ENCODE peak calls at places on chromosome 20, in five cellular contexts. One of them, this sample, is unnamed.

GRCh38 chr20:39876974-39877615 is 811.9 kb downstream of the MAFB start:
- DNase-seq in kidney: no peak
- DNase-seq in mammary epithelial cell: no peak
- DNase-seq in heart right ventricle: no peak
- DNase-seq in fibroblast of lung: no peak
- DNase-seq in this sample: no peak

GRCh38 chr20:25223179-25223661 is 24.7 kb upstream of the PYGB start:
- DNase-seq in kidney: peak; percentile 92
- DNase-seq in fibroblast of lung: peak; percentile 88
- DNase-seq in heart right ventricle: no peak
- DNase-seq in mammary epithelial cell: peak; percentile 99
- DNase-seq in this sample: no peak

GRCh38 chr20:6101346-6101745 is 21.5 kb downstream of the FERMT1 start:
- DNase-seq in heart right ventricle: no peak
- DNase-seq in mammary epithelial cell: peak; percentile 11
- DNase-seq in kidney: no peak
- DNase-seq in fibroblast of lung: no peak
- DNase-seq in this sample: no peak

GRCh38 chr20:57387945-57388351 is 3.2 kb upstream of the RBM38 start:
- DNase-seq in fibroblast of lung: no peak
- DNase-seq in kidney: peak; percentile 31
- DNase-seq in mammary epithelial cell: no peak
- DNase-seq in heart right ventricle: no peak
- DNase-seq in this sample: no peak

GRCh38 chr20:6886065-6886729 is 118.7 kb downstream of the BMP2 start:
- DNase-seq in kidney: no peak
- DNase-seq in mammary epithelial cell: no peak
- DNase-seq in fibroblast of lung: no peak
- DNase-seq in heart right ventricle: no peak
- DNase-seq in this sample: no peak

GRCh38 chr20:3990741-3991140 is 24.6 kb downstream of the RNF24 start:
- DNase-seq in kidney: no peak
- DNase-seq in fibroblast of lung: no peak
- DNase-seq in heart right ventricle: no peak
- DNase-seq in mammary epithelial cell: no peak
- DNase-seq in this sample: no peak

GRCh38 chr20:5642155-5642981 is 107.8 kb upstream of the SHLD1 start:
- DNase-seq in fibroblast of lung: peak; percentile 53
- DNase-seq in kidney: no peak
- DNase-seq in heart right ventricle: peak; percentile 25
- DNase-seq in mammary epithelial cell: peak; percentile 24
- DNase-seq in this sample: no peak

GRCh38 chr20:3175270-3175669 is 1.9 kb upstream of the LZTS3 start:
- DNase-seq in fibroblast of lung: no peak
- DNase-seq in mammary epithelial cell: no peak
- DNase-seq in kidney: no peak
- DNase-seq in heart right ventricle: no peak
- DNase-seq in this sample: no peak

GRCh38 chr20:6495907-6496306 is 271.6 kb upstream of the BMP2 start:
- DNase-seq in heart right ventricle: no peak
- DNase-seq in fibroblast of lung: no peak
- DNase-seq in mammary epithelial cell: no peak
- DNase-seq in kidney: no peak
- DNase-seq in this sample: no peak

GRCh38 chr20:13022401-13023170 is 13.8 kb downstream of the SPTLC3 start:
- DNase-seq in fibroblast of lung: peak; percentile 81
- DNase-seq in mammary epithelial cell: peak; percentile 52
- DNase-seq in heart right ventricle: no peak
- DNase-seq in kidney: no peak
- DNase-seq in this sample: no peak

GRCh38 chr20:35093245-35093884 is 758 bp upstream of the TRPC4AP start:
- DNase-seq in kidney: no peak
- DNase-seq in fibroblast of lung: peak; percentile 71
- DNase-seq in heart right ventricle: no peak
- DNase-seq in mammary epithelial cell: peak; percentile 71
- DNase-seq in this sample: no peak

GRCh38 chr20:47765715-47766594 is 19.3 kb downstream of the SULF2 start:
- DNase-seq in mammary epithelial cell: no peak
- DNase-seq in fibroblast of lung: no peak
- DNase-seq in heart right ventricle: no peak
- DNase-seq in kidney: no peak
- DNase-seq in this sample: no peak

GRCh38 chr20:38200646-38201045 is 35.6 kb upstream of the TGM2 start:
- DNase-seq in fibroblast of lung: no peak
- DNase-seq in kidney: no peak
- DNase-seq in heart right ventricle: no peak
- DNase-seq in mammary epithelial cell: no peak
- DNase-seq in this sample: no peak

GRCh38 chr20:8385247-8385646 is 253.2 kb downstream of the PLCB1 start:
- DNase-seq in mammary epithelial cell: no peak
- DNase-seq in heart right ventricle: peak; percentile 16
- DNase-seq in kidney: peak; percentile 72
- DNase-seq in fibroblast of lung: peak; percentile 62
- DNase-seq in this sample: peak; percentile 77

GRCh38 chr20:15792855-15793254 is 780.4 kb downstream of the KIF16B start:
- DNase-seq in mammary epithelial cell: no peak
- DNase-seq in kidney: no peak
- DNase-seq in heart right ventricle: no peak
- DNase-seq in fibroblast of lung: no peak
- DNase-seq in this sample: no peak

GRCh38 chr20:48455606-48456360 is 372.0 kb downstream of the PREX1 start:
- DNase-seq in mammary epithelial cell: peak; percentile 31
- DNase-seq in heart right ventricle: no peak
- DNase-seq in kidney: no peak
- DNase-seq in fibroblast of lung: no peak
- DNase-seq in this sample: no peak

GRCh38 chr20:4267242-4267641 is 251.9 kb upstream of the RNF24 start:
- DNase-seq in kidney: no peak
- DNase-seq in mammary epithelial cell: no peak
- DNase-seq in heart right ventricle: no peak
- DNase-seq in fibroblast of lung: no peak
- DNase-seq in this sample: no peak

GRCh38 chr20:31674895-31675827 is 37.4 kb downstream of the COX4I2 start:
- DNase-seq in heart right ventricle: peak; percentile 81
- DNase-seq in kidney: peak; percentile 82
- DNase-seq in fibroblast of lung: peak; percentile 75
- DNase-seq in mammary epithelial cell: peak; percentile 78
- DNase-seq in this sample: no peak

GRCh38 chr20:40757087-40757486 is 68.1 kb upstream of the MAFB start:
- DNase-seq in heart right ventricle: no peak
- DNase-seq in fibroblast of lung: no peak
- DNase-seq in mammary epithelial cell: peak; percentile 65
- DNase-seq in kidney: no peak
- DNase-seq in this sample: no peak

GRCh38 chr20:1388706-1389483 is 4.0 kb downstream of the FKBP1A start:
- DNase-seq in kidney: no peak
- DNase-seq in heart right ventricle: no peak
- DNase-seq in mammary epithelial cell: no peak
- DNase-seq in fibroblast of lung: no peak
- DNase-seq in this sample: no peak

GRCh38 chr20:25258463-25258805 is 10.5 kb downstream of the PYGB start:
- DNase-seq in mammary epithelial cell: no peak
- DNase-seq in kidney: no peak
- DNase-seq in fibroblast of lung: no peak
- DNase-seq in heart right ventricle: no peak
- DNase-seq in this sample: no peak

GRCh38 chr20:4220352-4220751 is 205.0 kb upstream of the RNF24 start:
- DNase-seq in mammary epithelial cell: no peak
- DNase-seq in heart right ventricle: no peak
- DNase-seq in fibroblast of lung: no peak
- DNase-seq in kidney: no peak
- DNase-seq in this sample: no peak

GRCh38 chr20:13009682-13010406 is 1.1 kb downstream of the SPTLC3 start:
- DNase-seq in heart right ventricle: peak; percentile 69
- DNase-seq in kidney: no peak
- DNase-seq in fibroblast of lung: peak; percentile 99
- DNase-seq in mammary epithelial cell: peak; percentile 85
- DNase-seq in this sample: peak; percentile 57

GRCh38 chr20:2918096-2919049 is 45.1 kb downstream of the PTPRA start:
- DNase-seq in fibroblast of lung: no peak
- DNase-seq in mammary epithelial cell: no peak
- DNase-seq in kidney: no peak
- DNase-seq in heart right ventricle: no peak
- DNase-seq in this sample: no peak

GRCh38 chr20:3248993-3249347 is 10.0 kb upstream of the SLC4A11 start:
- DNase-seq in fibroblast of lung: no peak
- DNase-seq in heart right ventricle: no peak
- DNase-seq in mammary epithelial cell: no peak
- DNase-seq in kidney: no peak
- DNase-seq in this sample: no peak

GRCh38 chr20:17878912-17879602 is 89.5 kb downstream of the SNX5 start:
- DNase-seq in heart right ventricle: no peak
- DNase-seq in fibroblast of lung: no peak
- DNase-seq in kidney: no peak
- DNase-seq in mammary epithelial cell: no peak
- DNase-seq in this sample: no peak

GRCh38 chr20:4787825-4788224 is 66.1 kb downstream of the PRND start:
- DNase-seq in mammary epithelial cell: no peak
- DNase-seq in kidney: no peak
- DNase-seq in heart right ventricle: no peak
- DNase-seq in fibroblast of lung: no peak
- DNase-seq in this sample: no peak

GRCh38 chr20:24587384-24588046 is 118.1 kb downstream of the SYNDIG1 start:
- DNase-seq in heart right ventricle: no peak
- DNase-seq in kidney: no peak
- DNase-seq in mammary epithelial cell: no peak
- DNase-seq in fibroblast of lung: peak; percentile 17
- DNase-seq in this sample: no peak

GRCh38 chr20:56554869-56555268 is 21.8 kb downstream of the FAM209B start:
- DNase-seq in heart right ventricle: peak; percentile 81
- DNase-seq in kidney: no peak
- DNase-seq in mammary epithelial cell: peak; percentile 95
- DNase-seq in fibroblast of lung: peak; percentile 95
- DNase-seq in this sample: no peak

GRCh38 chr20:36917240-36917639 is 34.3 kb downstream of the SAMHD1 start:
- DNase-seq in heart right ventricle: no peak
- DNase-seq in kidney: no peak
- DNase-seq in fibroblast of lung: no peak
- DNase-seq in mammary epithelial cell: no peak
- DNase-seq in this sample: no peak

GRCh38 chr20:652611-653109 is 340 bp downstream of the SRXN1 start:
- DNase-seq in heart right ventricle: peak; percentile 35
- DNase-seq in mammary epithelial cell: peak; percentile 25
- DNase-seq in fibroblast of lung: peak; percentile 47
- DNase-seq in kidney: no peak
- DNase-seq in this sample: peak; percentile 49

GRCh38 chr20:52242237-52243230 is 51.0 kb upstream of the ZFP64 start:
- DNase-seq in heart right ventricle: no peak
- DNase-seq in kidney: no peak
- DNase-seq in mammary epithelial cell: no peak
- DNase-seq in fibroblast of lung: peak; percentile 52
- DNase-seq in this sample: no peak

GRCh38 chr20:420721-421574 is 12.8 kb downstream of the RBCK1 start:
- DNase-seq in fibroblast of lung: no peak
- DNase-seq in heart right ventricle: no peak
- DNase-seq in mammary epithelial cell: no peak
- DNase-seq in kidney: no peak
- DNase-seq in this sample: peak; percentile 60

GRCh38 chr20:19549896-19550295 is 208.2 kb upstream of the RIN2 start:
- DNase-seq in heart right ventricle: no peak
- DNase-seq in mammary epithelial cell: no peak
- DNase-seq in kidney: no peak
- DNase-seq in fibroblast of lung: no peak
- DNase-seq in this sample: no peak

GRCh38 chr20:19552144-19552895 is 205.7 kb upstream of the RIN2 start:
- DNase-seq in heart right ventricle: peak; percentile 8
- DNase-seq in kidney: peak; percentile 80
- DNase-seq in mammary epithelial cell: peak; percentile 21
- DNase-seq in fibroblast of lung: no peak
- DNase-seq in this sample: peak; percentile 22

DNA sequence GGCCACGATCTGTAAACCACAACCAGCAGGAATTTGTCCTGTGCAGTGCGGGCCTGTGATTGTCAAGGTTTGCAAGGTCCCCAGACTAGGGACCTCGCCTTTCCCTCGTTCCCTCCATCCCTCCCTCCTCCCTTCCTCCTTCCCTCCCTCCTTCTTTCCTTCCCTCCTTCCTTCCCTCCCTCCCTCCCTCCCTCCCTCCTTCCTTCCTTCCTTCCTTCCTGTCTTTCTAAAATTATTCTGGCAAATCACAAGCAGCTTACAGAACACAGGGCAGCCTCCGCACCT is 205.2 kb upstream of the RIN2 start:
- DNase-seq in mammary epithelial cell: no peak
- DNase-seq in fibroblast of lung: no peak
- DNase-seq in heart right ventricle: no peak
- DNase-seq in kidney: no peak
- DNase-seq in this sample: no peak
- H3K4me3 ChIP-seq in mammary epithelial cell: no peak overlapping the region
- H3K4me3 ChIP-seq in fibroblast of lung: no peak overlapping the region
- H3K4me3 ChIP-seq in heart right ventricle: no peak overlapping the region
- H3K4me3 ChIP-seq in kidney: no peak overlapping the region
- H3K4me3 ChIP-seq in this sample: no peak overlapping the region

DNA sequence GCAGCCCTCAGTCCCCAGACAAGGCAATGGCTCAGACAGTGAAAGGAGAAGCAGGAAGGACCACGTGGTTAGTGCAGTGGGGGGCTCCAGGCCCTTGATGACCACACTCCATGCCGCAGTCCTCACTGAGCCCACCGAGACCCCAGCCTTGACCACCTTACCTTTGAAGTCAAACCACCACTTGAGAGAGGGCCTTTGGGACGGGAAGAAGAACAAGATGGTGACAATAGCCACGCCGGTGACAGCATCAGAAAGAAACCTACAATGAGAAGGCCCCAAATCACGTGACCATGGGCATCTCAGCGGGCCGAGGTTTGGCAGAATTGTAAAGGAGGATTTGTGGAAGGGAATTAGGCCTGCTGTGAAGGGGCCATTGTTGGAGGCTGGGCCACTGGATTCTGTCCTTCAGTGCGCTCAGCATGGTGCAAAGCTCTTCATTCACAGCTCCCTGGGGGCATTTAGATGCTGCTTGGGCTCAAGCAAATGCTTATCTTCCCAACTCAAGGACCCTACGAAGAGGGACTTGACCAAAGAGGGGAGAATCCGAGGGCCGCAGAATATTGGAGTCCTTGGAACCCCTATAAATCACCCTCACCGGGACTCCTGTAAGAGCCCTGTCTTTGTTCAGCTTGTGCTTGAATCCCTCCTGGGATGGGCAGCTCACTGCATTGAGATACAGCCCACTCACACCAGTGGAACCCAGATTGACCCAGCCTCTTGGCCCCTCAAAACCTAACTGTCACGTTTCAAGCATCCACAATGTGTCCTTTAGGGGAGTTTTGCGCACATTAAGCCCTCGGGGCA is 33.2 kb upstream of the OCSTAMP start:
- DNase-seq in mammary epithelial cell: no peak
- DNase-seq in kidney: no peak
- DNase-seq in heart right ventricle: no peak
- DNase-seq in fibroblast of lung: no peak
- DNase-seq in this sample: no peak
- H3K27ac ChIP-seq in mammary epithelial cell: no peak overlapping the region
- H3K27ac ChIP-seq in kidney: no peak overlapping the region
- H3K27ac ChIP-seq in heart right ventricle: no peak overlapping the region
- H3K27ac ChIP-seq in fibroblast of lung: no peak overlapping the region
- H3K27ac ChIP-seq in this sample: no peak overlapping the region

GRCh38 chr20:62806383-62807050 is 1.9 kb downstream of the OGFR start:
- DNase-seq in mammary epithelial cell: no peak
- DNase-seq in kidney: no peak
- DNase-seq in heart right ventricle: no peak
- DNase-seq in fibroblast of lung: no peak
- DNase-seq in this sample: no peak
- H3K4me3 ChIP-seq in mammary epithelial cell: peak overlapping the region; percentile 95
- H3K4me3 ChIP-seq in kidney: peak overlapping the region; percentile 67
- H3K4me3 ChIP-seq in heart right ventricle: no peak overlapping the region
- H3K4me3 ChIP-seq in fibroblast of lung: peak overlapping the region; percentile 66
- H3K4me3 ChIP-seq in this sample: no peak overlapping the region

GRCh38 chr20:58424218-58424617 is 35.2 kb downstream of the VAPB start:
- DNase-seq in kidney: no peak
- DNase-seq in mammary epithelial cell: no peak
- DNase-seq in heart right ventricle: no peak
- DNase-seq in fibroblast of lung: no peak
- DNase-seq in this sample: no peak
- H3K27ac ChIP-seq in kidney: no peak overlapping the region
- H3K27ac ChIP-seq in mammary epithelial cell: no peak overlapping the region
- H3K27ac ChIP-seq in heart right ventricle: no peak overlapping the region
- H3K27ac ChIP-seq in fibroblast of lung: no peak overlapping the region
- H3K27ac ChIP-seq in this sample: no peak overlapping the region